ENCODE peak calls at places on chromosomes 11 and 22, in four cellular contexts. T, P, F and I are unnamed samples.

GRCh38 chr22:30513462-30513861 is 8.0 kb upstream of the SEC14L4 start:
- DNase-seq in T (no peak), P (no peak), F (no peak), I (no peak)

GRCh38 chr11:93225642-93226041 is 27.9 kb upstream of the SLC36A4 start:
- DNase-seq in T (peak), P (peak), F (no peak), I (no peak)

GRCh38 chr11:15204766-15205165 is 90.0 kb downstream of the INSC start:
- DNase-seq in T (no peak), P (no peak), F (no peak), I (no peak)

GRCh38 chr11:44178381-44178780 is 82.9 kb downstream of the EXT2 start:
- DNase-seq in T (peak), P (peak), F (peak), I (no peak)

GRCh38 chr11:98207086-98207485 is 813.7 kb upstream of the CNTN5 start:
- DNase-seq in T (no peak), P (no peak), F (no peak), I (no peak)

GRCh38 chr22:40764743-40765441 is 54.3 kb downstream of the SLC25A17 start:
- DNase-seq in T (no peak), P (no peak), F (no peak), I (no peak)

GRCh38 chr11:210122-210802 is 2.8 kb downstream of the RIC8A start:
- DNase-seq in T (peak), P (peak), F (no peak), I (peak)

GRCh38 chr22:37329239-37330140 is 47.2 kb downstream of the CYTH4 start:
- DNase-seq in T (peak), P (peak), F (no peak), I (no peak)

GRCh38 chr11:33125611-33126010 is 35.7 kb downstream of the CSTF3 start:
- DNase-seq in T (no peak), P (no peak), F (no peak), I (no peak)

GRCh38 chr22:33537059-33537458 is 383.2 kb downstream of the LARGE1 start:
- DNase-seq in T (no peak), P (no peak), F (no peak), I (no peak)

GRCh38 chr22:43346521-43346929 is 3.4 kb upstream of the SCUBE1 start:
- DNase-seq in T (peak), P (no peak), F (peak), I (no peak)

GRCh38 chr11:36564376-36565032 is 3.3 kb upstream of the RAG1 start:
- DNase-seq in T (peak), P (peak), F (peak), I (peak)

GRCh38 chr11:131684111-131685060 is 314.0 kb downstream of the NTM start:
- DNase-seq in T (no peak), P (no peak), F (no peak), I (no peak)

GRCh38 chr11:86460461-86461404 is 86.0 kb downstream of the CCDC81 start:
- DNase-seq in T (no peak), P (peak), F (no peak), I (no peak)

GRCh38 chr11:66987158-66987620 is 12.1 kb downstream of the C11orf86 start:
- DNase-seq in T (no peak), P (no peak), F (no peak), I (no peak)

GRCh38 chr11:45592581-45592980 is 72.8 kb downstream of the CHST1 start:
- DNase-seq in T (no peak), P (no peak), F (no peak), I (no peak)

GRCh38 chr11:103619480-103619879 is 417.0 kb upstream of the DDI1 start:
- DNase-seq in T (no peak), P (no peak), F (peak), I (no peak)

GRCh38 chr11:47906066-47906465 is 57.9 kb upstream of the NUP160 start:
- DNase-seq in T (no peak), P (no peak), F (no peak), I (no peak)

GRCh38 chr22:46894081-46894671 is 131.7 kb downstream of the TBC1D22A start:
- DNase-seq in T (no peak), P (peak), F (no peak), I (no peak)

GRCh38 chr11:121936375-121936774 is 179.6 kb downstream of the BLID start:
- DNase-seq in T (peak), P (peak), F (no peak), I (no peak)

GRCh38 chr22:37760152-37760551 is 47.6 kb upstream of the GCAT start:
- DNase-seq in T (no peak), P (no peak), F (no peak), I (no peak)

GRCh38 chr11:1873048-1873812 is 18.5 kb downstream of the PRR33 start:
- DNase-seq in T (no peak), P (peak), F (no peak), I (no peak)

GRCh38 chr11:57427692-57428082 is 766 bp upstream of the SLC43A3 start:
- DNase-seq in T (no peak), P (peak), F (no peak), I (no peak)

GRCh38 chr22:42443240-42444059 is 11.2 kb upstream of the NFAM1 start:
- DNase-seq in T (no peak), P (no peak), F (no peak), I (no peak)

GRCh38 chr11:79971255-79971654 is 530.4 kb upstream of the TENM4 start:
- DNase-seq in T (no peak), P (no peak), F (no peak), I (no peak)

GRCh38 chr11:66393954-66394353 is 22.4 kb upstream of the SLC29A2 start:
- DNase-seq in T (no peak), P (no peak), F (no peak), I (no peak)

GRCh38 chr11:57288771-57289579 is 35.8 kb downstream of the TNKS1BP1 start:
- DNase-seq in T (peak), P (peak), F (no peak), I (no peak)

GRCh38 chr11:18066626-18067025 is 20.6 kb upstream of the TPH1 start:
- DNase-seq in T (peak), P (peak), F (no peak), I (no peak)

GRCh38 chr22:42932857-42933782 is 76.0 kb upstream of the ARFGAP3 start:
- DNase-seq in T (no peak), P (peak), F (no peak), I (no peak)

GRCh38 chr11:119404872-119405271 is 18.1 kb downstream of the THY1 start:
- DNase-seq in T (peak), P (no peak), F (no peak), I (no peak)

GRCh38 chr11:57368106-57368826 is 12.7 kb downstream of the PRG3 start:
- DNase-seq in T (no peak), P (no peak), F (no peak), I (no peak)